ENCODE peak calls at places on chromosome 7, in ten cellular contexts. R is ACHN; U is left cardiac atrium; F is DMS 273 treated with DMSO at 0.1 percent for 48 hours; Z is skeletal muscle cell; H is stimulated activated CD8-positive, alpha-beta memory T cell treated with anti-CD3 and anti-CD28 coated beads, Interleukin-7, amount 100 ng/mL, for 1 hour; T is stimulated activated CD4-positive, alpha-beta T cell treated with anti-CD3 and anti-CD28 coated beads, Interleukin-1b, Interleukin-23, amount 100 ng/mL, for 48 hours; V is RWPE1; Y is Kasumi-1; O is K562. B is an unnamed sample.

GRCh38 chr7:43138710-43139601 is 26.5 kb downstream of the HECW1 start:
- DNase-seq in R (no peak), U (no peak), O (no peak), Y (no peak), H (no peak), V (no peak), Z (peak; percentile 79), T (no peak), F (no peak), B (no peak)

GRCh38 chr7:94623820-94624219 is 32.1 kb downstream of the SGCE start:
- DNase-seq in U (no peak), V (no peak), T (no peak), O (no peak), Z (no peak), H (no peak), Y (no peak), R (no peak), F (no peak), B (no peak)

GRCh38 chr7:143967398-143967797 is 12.8 kb downstream of the OR2F1 start:
- DNase-seq in Y (no peak), V (no peak), T (no peak), U (no peak), F (no peak), R (no peak), O (no peak), Z (no peak), H (no peak), B (no peak)

GRCh38 chr7:35003679-35004278 is 33.5 kb downstream of the DPY19L1 start:
- DNase-seq in O (peak; percentile 18), R (peak; percentile 99), Z (peak; percentile 89), U (peak; percentile 34), F (peak; percentile 45), V (peak; percentile 74), T (no peak), H (no peak), Y (no peak), B (peak; percentile 42)

GRCh38 chr7:1715671-1716074 is 45.6 kb downstream of the ELFN1 start:
- DNase-seq in R (no peak), T (no peak), Y (no peak), H (no peak), O (no peak), U (peak; percentile 11), Z (no peak), F (no peak), V (no peak), B (no peak)

GRCh38 chr7:29044529-29044928 is 86.4 kb upstream of the TRIL start:
- DNase-seq in O (no peak), T (no peak), F (no peak), U (no peak), Z (no peak), H (no peak), V (no peak), Y (no peak), R (no peak), B (no peak)

GRCh38 chr7:152869677-152870051 is 110.1 kb downstream of the ACTR3B start:
- DNase-seq in O (no peak), Z (no peak), H (no peak), F (no peak), U (no peak), R (no peak), V (no peak), Y (no peak), T (no peak), B (no peak)

GRCh38 chr7:132919776-132920175 is 162.1 kb downstream of the CHCHD3 start:
- DNase-seq in R (no peak), F (no peak), H (no peak), O (no peak), Y (no peak), Z (peak; percentile 68), T (no peak), V (no peak), U (no peak), B (no peak)

GRCh38 chr7:151671514-151671913 is 151.8 kb upstream of the RHEB start:
- DNase-seq in F (no peak), Y (no peak), O (no peak), T (no peak), R (no peak), H (no peak), U (peak; percentile 51), V (no peak), Z (no peak), B (no peak)

GRCh38 chr7:88069093-88069492 is 135.0 kb downstream of the ADAM22 start:
- DNase-seq in Y (no peak), R (no peak), H (no peak), Z (no peak), O (no peak), F (no peak), T (no peak), U (no peak), V (no peak), B (no peak)

GRCh38 chr7:137074386-137075030 is 206.1 kb downstream of the CHRM2 start:
- DNase-seq in Z (no peak), H (no peak), O (no peak), U (no peak), T (no peak), V (no peak), Y (no peak), R (no peak), F (no peak), B (no peak)

GRCh38 chr7:89648509-89648908 is 505.8 kb upstream of the STEAP1 start:
- DNase-seq in U (no peak), Y (no peak), T (no peak), Z (no peak), O (no peak), V (no peak), H (no peak), F (no peak), R (no peak), B (no peak)

GRCh38 chr7:132291446-132291845 is 284.8 kb downstream of the PLXNA4 start:
- DNase-seq in U (no peak), Y (no peak), R (no peak), H (no peak), F (no peak), T (no peak), V (no peak), Z (no peak), O (no peak), B (no peak)

GRCh38 chr7:158957921-158958471 is 101.6 kb downstream of the DYNC2I1 start:
- DNase-seq in V (peak; percentile 28), Z (no peak), H (no peak), R (no peak), Y (no peak), F (no peak), U (no peak), O (peak; percentile 82), T (peak; percentile 58), B (no peak)

B was measured in keratinocyte.